ENCODE peak calls at places on chromosomes 16 and 17, in ten cellular contexts. One of them, this sample, is unnamed.
A peak's percentile ranks its signal among the peaks of the same experiment; 100 is the strongest.

GRCh38 chr16:85401370-85401916 is 211.7 kb upstream of the GSE1 start:
- DNase-seq in breast epithelium: no peak
- DNase-seq in WTC11: peak; percentile 9
- DNase-seq in GM10248: no peak
- DNase-seq in left lung: peak; percentile 49
- DNase-seq in gastrocnemius medialis: no peak
- DNase-seq in neural progenitor cell: no peak
- DNase-seq in GM13976: no peak
- DNase-seq in progenitor cell of endocrine pancreas: no peak
- DNase-seq in upper lobe of right lung: peak; percentile 50
- DNase-seq in this sample: no peak

GRCh38 chr17:64217249-64217652 is 45.8 kb downstream of the TEX2 start:
- DNase-seq in breast epithelium: no peak
- DNase-seq in GM13976: no peak
- DNase-seq in progenitor cell of endocrine pancreas: no peak
- DNase-seq in WTC11: no peak
- DNase-seq in neural progenitor cell: no peak
- DNase-seq in left lung: no peak
- DNase-seq in upper lobe of right lung: no peak
- DNase-seq in GM10248: no peak
- DNase-seq in gastrocnemius medialis: peak; percentile 28
- DNase-seq in this sample: no peak

GRCh38 chr17:53492532-53492931 is 330.2 kb upstream of the KIF2B start:
- DNase-seq in upper lobe of right lung: no peak
- DNase-seq in GM13976: no peak
- DNase-seq in WTC11: no peak
- DNase-seq in breast epithelium: no peak
- DNase-seq in gastrocnemius medialis: no peak
- DNase-seq in GM10248: no peak
- DNase-seq in progenitor cell of endocrine pancreas: no peak
- DNase-seq in neural progenitor cell: no peak
- DNase-seq in left lung: no peak
- DNase-seq in this sample: no peak

GRCh38 chr17:66040402-66040801 is 151.5 kb downstream of the CEP112 start:
- DNase-seq in breast epithelium: no peak
- DNase-seq in GM13976: no peak
- DNase-seq in GM10248: no peak
- DNase-seq in upper lobe of right lung: no peak
- DNase-seq in progenitor cell of endocrine pancreas: no peak
- DNase-seq in WTC11: peak; percentile 13
- DNase-seq in gastrocnemius medialis: no peak
- DNase-seq in left lung: no peak
- DNase-seq in neural progenitor cell: peak; percentile 3
- DNase-seq in this sample: no peak

GRCh38 chr17:61574542-61575351 is 16.3 kb downstream of the NACA2 start:
- DNase-seq in progenitor cell of endocrine pancreas: no peak
- DNase-seq in breast epithelium: no peak
- DNase-seq in neural progenitor cell: peak; percentile 66
- DNase-seq in upper lobe of right lung: no peak
- DNase-seq in left lung: no peak
- DNase-seq in gastrocnemius medialis: no peak
- DNase-seq in GM10248: no peak
- DNase-seq in GM13976: no peak
- DNase-seq in WTC11: peak; percentile 41
- DNase-seq in this sample: no peak

GRCh38 chr16:84277244-84277823 is 17.3 kb upstream of the WFDC1 start:
- DNase-seq in upper lobe of right lung: peak; percentile 81
- DNase-seq in gastrocnemius medialis: no peak
- DNase-seq in neural progenitor cell: peak; percentile 84
- DNase-seq in left lung: peak; percentile 90
- DNase-seq in GM13976: peak; percentile 80
- DNase-seq in WTC11: peak; percentile 83
- DNase-seq in GM10248: peak; percentile 72
- DNase-seq in breast epithelium: no peak
- DNase-seq in progenitor cell of endocrine pancreas: peak; percentile 67
- DNase-seq in this sample: peak; percentile 65

GRCh38 chr17:57121308-57122042 is 36.4 kb downstream of the AKAP1 start:
- DNase-seq in breast epithelium: no peak
- DNase-seq in gastrocnemius medialis: no peak
- DNase-seq in progenitor cell of endocrine pancreas: peak; percentile 35
- DNase-seq in GM13976: peak; percentile 44
- DNase-seq in upper lobe of right lung: no peak
- DNase-seq in left lung: no peak
- DNase-seq in neural progenitor cell: peak; percentile 74
- DNase-seq in GM10248: no peak
- DNase-seq in WTC11: peak; percentile 70
- DNase-seq in this sample: no peak

GRCh38 chr16:27449434-27450188 is 47.6 kb downstream of the IL21R start:
- DNase-seq in WTC11: no peak
- DNase-seq in GM13976: peak; percentile 91
- DNase-seq in progenitor cell of endocrine pancreas: no peak
- DNase-seq in neural progenitor cell: no peak
- DNase-seq in gastrocnemius medialis: no peak
- DNase-seq in breast epithelium: no peak
- DNase-seq in upper lobe of right lung: no peak
- DNase-seq in GM10248: peak; percentile 86
- DNase-seq in left lung: no peak
- DNase-seq in this sample: no peak

GRCh38 chr17:63838586-63839184 is 3.8 kb downstream of the SMARCD2 start:
- DNase-seq in gastrocnemius medialis: peak; percentile 97
- DNase-seq in GM10248: no peak
- DNase-seq in left lung: peak; percentile 90
- DNase-seq in WTC11: peak; percentile 33
- DNase-seq in GM13976: no peak
- DNase-seq in neural progenitor cell: no peak
- DNase-seq in progenitor cell of endocrine pancreas: no peak
- DNase-seq in breast epithelium: peak; percentile 96
- DNase-seq in upper lobe of right lung: peak; percentile 94
- DNase-seq in this sample: peak; percentile 65

DNA sequence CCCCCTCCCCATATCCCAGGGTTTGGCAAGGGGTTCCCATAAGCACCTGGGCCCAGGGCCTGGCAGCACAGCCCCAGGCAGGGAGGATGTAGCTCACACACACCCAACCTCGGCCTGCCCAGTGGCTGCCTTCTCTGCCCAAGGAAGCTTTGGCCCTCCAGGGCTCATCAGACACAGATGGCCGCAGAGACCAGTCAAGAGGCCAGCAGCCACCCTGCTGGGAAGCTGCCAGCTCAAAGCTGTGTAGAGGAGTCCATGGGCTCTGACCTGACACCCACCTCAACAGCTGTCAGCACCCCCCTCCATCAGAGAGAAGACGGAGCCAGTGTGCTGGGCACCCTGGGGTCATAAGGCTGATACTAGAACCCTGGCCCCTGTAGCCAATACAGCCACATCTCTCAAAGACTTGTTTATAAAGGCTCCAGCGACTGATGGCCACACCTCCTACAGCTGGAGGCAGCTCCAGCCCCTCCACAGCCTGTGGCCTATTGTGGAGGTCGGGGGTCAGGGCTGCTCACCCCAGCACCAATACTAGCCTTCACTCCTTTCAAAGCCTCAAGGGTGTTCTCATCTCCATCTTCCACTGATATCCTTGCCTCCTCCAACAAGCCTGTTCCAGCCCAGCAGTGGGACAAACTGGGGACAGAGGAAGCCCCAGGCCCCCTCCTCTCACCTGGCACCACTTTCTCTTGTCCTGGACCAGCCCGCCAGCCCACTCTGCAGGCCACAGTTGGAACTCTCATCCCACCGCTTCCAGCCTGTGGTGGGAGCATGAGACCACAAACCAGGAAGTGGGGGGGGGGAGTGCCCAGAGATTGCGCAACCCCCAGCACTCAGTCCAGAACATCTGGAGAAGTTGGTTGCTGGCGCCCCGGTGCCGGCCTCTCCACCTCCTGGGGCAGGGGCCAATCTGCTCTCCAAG is 2.2 kb upstream of the MPG start:
- DNase-seq in upper lobe of right lung: peak; percentile 87
- DNase-seq in left lung: peak; percentile 87
- DNase-seq in WTC11: peak; percentile 61
- DNase-seq in breast epithelium: peak; percentile 75
- DNase-seq in gastrocnemius medialis: peak; percentile 79
- DNase-seq in neural progenitor cell: peak; percentile 54
- DNase-seq in progenitor cell of endocrine pancreas: no peak
- DNase-seq in GM10248: no peak
- DNase-seq in GM13976: no peak
- DNase-seq in this sample: peak; percentile 39
- TF ChIP-seq CTCF in upper lobe of right lung: peak; percentile 35
- TF ChIP-seq CTCF in left lung: no peak
- TF ChIP-seq CTCF in WTC11: no peak
- TF ChIP-seq CTCF in breast epithelium: peak; percentile 17
- TF ChIP-seq CTCF in gastrocnemius medialis: no peak
- TF ChIP-seq CTCF in neural progenitor cell: peak; percentile 12
- TF ChIP-seq CTCF in progenitor cell of endocrine pancreas: peak; percentile 10
- TF ChIP-seq CTCF in GM10248: no peak
- TF ChIP-seq CTCF in GM13976: no peak
- TF ChIP-seq CTCF in this sample: no peak

GRCh38 chr16:68731569-68732067 is 5.5 kb upstream of the CDH1 start:
- DNase-seq in left lung: no peak
- DNase-seq in breast epithelium: no peak
- DNase-seq in progenitor cell of endocrine pancreas: no peak
- DNase-seq in GM13976: no peak
- DNase-seq in gastrocnemius medialis: no peak
- DNase-seq in GM10248: no peak
- DNase-seq in WTC11: no peak
- DNase-seq in neural progenitor cell: no peak
- DNase-seq in upper lobe of right lung: no peak
- DNase-seq in this sample: no peak
- TF ChIP-seq CTCF in left lung: no peak
- TF ChIP-seq CTCF in breast epithelium: no peak
- TF ChIP-seq CTCF in progenitor cell of endocrine pancreas: no peak
- TF ChIP-seq CTCF in GM13976: no peak
- TF ChIP-seq CTCF in gastrocnemius medialis: no peak
- TF ChIP-seq CTCF in GM10248: no peak
- TF ChIP-seq CTCF in WTC11: no peak
- TF ChIP-seq CTCF in neural progenitor cell: no peak
- TF ChIP-seq CTCF in upper lobe of right lung: no peak
- TF ChIP-seq CTCF in this sample: no peak

DNA sequence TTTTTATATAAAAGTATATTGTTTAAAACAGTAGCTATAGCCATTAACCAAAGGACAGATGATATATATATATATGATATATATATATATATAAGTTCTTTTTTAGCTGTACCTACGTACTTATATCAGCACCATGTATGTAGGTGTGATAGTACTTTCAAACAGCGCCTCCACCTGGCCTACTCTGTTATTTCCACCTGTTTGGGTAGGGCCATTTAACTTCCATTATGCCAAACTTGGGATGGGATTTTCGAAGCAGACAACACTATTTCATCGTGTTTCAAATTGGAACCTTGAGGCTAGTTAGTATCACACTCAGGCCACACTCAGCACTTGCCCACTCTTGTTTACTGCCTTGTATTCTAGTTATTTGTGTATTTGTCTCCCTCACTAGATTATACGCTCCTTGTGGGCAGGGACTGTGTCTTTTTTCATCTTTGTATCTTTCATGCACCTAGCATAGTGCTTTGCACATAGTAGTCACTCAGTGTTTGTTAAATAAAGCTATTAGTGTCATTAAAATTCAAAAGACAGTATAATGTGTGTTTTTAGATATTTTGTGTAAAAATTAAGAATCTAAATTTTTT is 11.8 kb upstream of the CLTC start:
- DNase-seq in gastrocnemius medialis: no peak
- DNase-seq in left lung: no peak
- DNase-seq in GM10248: no peak
- DNase-seq in GM13976: no peak
- DNase-seq in WTC11: peak; percentile 73
- DNase-seq in upper lobe of right lung: no peak
- DNase-seq in breast epithelium: no peak
- DNase-seq in progenitor cell of endocrine pancreas: no peak
- DNase-seq in neural progenitor cell: peak; percentile 14
- DNase-seq in this sample: no peak
- TF ChIP-seq CTCF in gastrocnemius medialis: no peak
- TF ChIP-seq CTCF in left lung: no peak
- TF ChIP-seq CTCF in GM10248: no peak
- TF ChIP-seq CTCF in GM13976: no peak
- TF ChIP-seq CTCF in WTC11: peak; percentile 64
- TF ChIP-seq CTCF in upper lobe of right lung: peak; percentile 31
- TF ChIP-seq CTCF in breast epithelium: no peak
- TF ChIP-seq CTCF in progenitor cell of endocrine pancreas: peak; percentile 29
- TF ChIP-seq CTCF in neural progenitor cell: peak; percentile 49
- TF ChIP-seq CTCF in this sample: no peak

GRCh38 chr16:56605475-56605874 is 2.9 kb upstream of the MT2A start:
- DNase-seq in upper lobe of right lung: no peak
- DNase-seq in GM13976: no peak
- DNase-seq in GM10248: no peak
- DNase-seq in neural progenitor cell: no peak
- DNase-seq in breast epithelium: no peak
- DNase-seq in WTC11: no peak
- DNase-seq in progenitor cell of endocrine pancreas: no peak
- DNase-seq in left lung: no peak
- DNase-seq in gastrocnemius medialis: no peak
- DNase-seq in this sample: no peak

GRCh38 chr16:56601325-56601724 is 7.1 kb upstream of the MT2A start:
- DNase-seq in GM13976: no peak
- DNase-seq in WTC11: no peak
- DNase-seq in neural progenitor cell: peak; percentile 45
- DNase-seq in left lung: no peak
- DNase-seq in gastrocnemius medialis: no peak
- DNase-seq in breast epithelium: no peak
- DNase-seq in upper lobe of right lung: no peak
- DNase-seq in progenitor cell of endocrine pancreas: no peak
- DNase-seq in GM10248: no peak
- DNase-seq in this sample: no peak

GRCh38 chr16:56603589-56603988 is 4.8 kb upstream of the MT2A start:
- DNase-seq in upper lobe of right lung: no peak
- DNase-seq in breast epithelium: peak; percentile 56
- DNase-seq in gastrocnemius medialis: peak; percentile 85
- DNase-seq in WTC11: peak; percentile 56
- DNase-seq in GM10248: no peak
- DNase-seq in progenitor cell of endocrine pancreas: no peak
- DNase-seq in GM13976: no peak
- DNase-seq in left lung: no peak
- DNase-seq in neural progenitor cell: peak; percentile 54
- DNase-seq in this sample: no peak

GRCh38 chr16:56604966-56605365 is 3.4 kb upstream of the MT2A start:
- DNase-seq in left lung: no peak
- DNase-seq in WTC11: no peak
- DNase-seq in GM13976: no peak
- DNase-seq in upper lobe of right lung: no peak
- DNase-seq in progenitor cell of endocrine pancreas: no peak
- DNase-seq in GM10248: no peak
- DNase-seq in breast epithelium: no peak
- DNase-seq in gastrocnemius medialis: no peak
- DNase-seq in neural progenitor cell: no peak
- DNase-seq in this sample: no peak

DNA sequence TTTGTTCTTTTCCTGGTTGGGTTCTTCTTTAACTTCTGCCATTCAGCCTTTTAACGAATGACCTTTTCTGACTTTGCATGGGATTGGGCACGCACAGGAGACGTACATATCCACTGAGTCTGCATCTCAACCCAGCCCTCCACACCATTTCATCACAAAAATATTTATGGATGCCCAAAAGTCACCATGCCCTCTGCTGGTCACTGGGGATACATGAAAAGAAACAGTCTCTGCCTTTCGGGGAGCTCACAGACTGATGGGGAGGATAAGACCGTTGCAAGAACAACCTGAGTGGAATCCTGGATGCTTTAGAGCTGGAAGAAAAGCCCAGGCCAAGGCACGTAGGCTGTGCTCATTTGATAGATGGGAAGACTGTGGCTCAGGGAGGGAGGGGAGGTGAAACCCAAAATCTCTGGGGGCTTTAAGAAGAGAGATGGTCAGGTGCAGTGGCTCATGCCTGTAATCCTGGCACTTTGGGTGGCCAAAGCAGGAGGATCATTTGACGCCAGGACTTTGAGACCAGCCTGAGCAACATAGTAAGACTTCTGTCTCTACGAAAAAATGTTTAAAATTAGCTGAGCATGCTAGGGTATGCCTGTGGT is 7.9 kb upstream of the MT2A start:
- DNase-seq in WTC11: peak; percentile 31
- DNase-seq in breast epithelium: no peak
- DNase-seq in GM10248: peak; percentile 57
- DNase-seq in left lung: no peak
- DNase-seq in gastrocnemius medialis: no peak
- DNase-seq in GM13976: peak; percentile 61
- DNase-seq in upper lobe of right lung: no peak
- DNase-seq in neural progenitor cell: peak; percentile 61
- DNase-seq in progenitor cell of endocrine pancreas: no peak
- DNase-seq in this sample: no peak
- TF ChIP-seq CTCF in WTC11: peak; percentile 24
- TF ChIP-seq CTCF in breast epithelium: peak; percentile 45
- TF ChIP-seq CTCF in GM10248: peak; percentile 63
- TF ChIP-seq CTCF in left lung: peak; percentile 58
- TF ChIP-seq CTCF in gastrocnemius medialis: peak; percentile 25
- TF ChIP-seq CTCF in GM13976: peak; percentile 45
- TF ChIP-seq CTCF in upper lobe of right lung: peak; percentile 70
- TF ChIP-seq CTCF in neural progenitor cell: peak; percentile 76
- TF ChIP-seq CTCF in progenitor cell of endocrine pancreas: peak; percentile 62
- TF ChIP-seq CTCF in this sample: no peak

This sample was measured in omental fat pad.